ENCODE peak calls at places on chromosomes 4 and X, in seven cellular contexts. G is T47D, B is HepG2, M is SK-N-SH, Y is K562, S is GM12878, I is H1. H is an unnamed sample.

GRCh38 chrX:148592595-148592994 is 92.2 kb downstream of the AFF2 start:
- DNase-seq in G (no peak), B (no peak), M (no peak), Y (no peak), S (no peak), I (no peak), H (no peak)

GRCh38 chr4:39936565-39937418 is 40.9 kb downstream of the PDS5A start:
- DNase-seq in G (no peak), B (no peak), M (no peak), Y (no peak), S (no peak), I (no peak), H (no peak)

GRCh38 chrX:3449287-3449686 is 102.8 kb upstream of the MXRA5 start:
- DNase-seq in G (no peak), B (no peak), M (no peak), Y (no peak), S (no peak), I (no peak), H (no peak)

GRCh38 chrX:71210829-71211228 is 12.2 kb upstream of the GJB1 start:
- DNase-seq in G (no peak), B (no peak), M (no peak), Y (no peak), S (no peak), I (no peak), H (no peak)

GRCh38 chrX:78019586-78020483 is 50.4 kb upstream of the PGAM4 start:
- DNase-seq in G (no peak), B (no peak), M (no peak), Y (no peak), S (no peak), I (no peak), H (no peak)

GRCh38 chr4:8267077-8267476 is 2.5 kb upstream of the HTRA3 start:
- DNase-seq in G (peak), B (peak), M (peak), Y (peak), S (no peak), I (peak), H (peak)

GRCh38 chrX:154411981-154412340 is 622 bp downstream of the TAFAZZIN start:
- DNase-seq in G (peak), B (peak), M (peak), Y (peak), S (no peak), I (peak), H (no peak)

GRCh38 chr4:79597266-79597665 is 189.2 kb upstream of the GK2 start:
- DNase-seq in G (no peak), B (no peak), M (no peak), Y (no peak), S (no peak), I (no peak), H (no peak)

DNA sequence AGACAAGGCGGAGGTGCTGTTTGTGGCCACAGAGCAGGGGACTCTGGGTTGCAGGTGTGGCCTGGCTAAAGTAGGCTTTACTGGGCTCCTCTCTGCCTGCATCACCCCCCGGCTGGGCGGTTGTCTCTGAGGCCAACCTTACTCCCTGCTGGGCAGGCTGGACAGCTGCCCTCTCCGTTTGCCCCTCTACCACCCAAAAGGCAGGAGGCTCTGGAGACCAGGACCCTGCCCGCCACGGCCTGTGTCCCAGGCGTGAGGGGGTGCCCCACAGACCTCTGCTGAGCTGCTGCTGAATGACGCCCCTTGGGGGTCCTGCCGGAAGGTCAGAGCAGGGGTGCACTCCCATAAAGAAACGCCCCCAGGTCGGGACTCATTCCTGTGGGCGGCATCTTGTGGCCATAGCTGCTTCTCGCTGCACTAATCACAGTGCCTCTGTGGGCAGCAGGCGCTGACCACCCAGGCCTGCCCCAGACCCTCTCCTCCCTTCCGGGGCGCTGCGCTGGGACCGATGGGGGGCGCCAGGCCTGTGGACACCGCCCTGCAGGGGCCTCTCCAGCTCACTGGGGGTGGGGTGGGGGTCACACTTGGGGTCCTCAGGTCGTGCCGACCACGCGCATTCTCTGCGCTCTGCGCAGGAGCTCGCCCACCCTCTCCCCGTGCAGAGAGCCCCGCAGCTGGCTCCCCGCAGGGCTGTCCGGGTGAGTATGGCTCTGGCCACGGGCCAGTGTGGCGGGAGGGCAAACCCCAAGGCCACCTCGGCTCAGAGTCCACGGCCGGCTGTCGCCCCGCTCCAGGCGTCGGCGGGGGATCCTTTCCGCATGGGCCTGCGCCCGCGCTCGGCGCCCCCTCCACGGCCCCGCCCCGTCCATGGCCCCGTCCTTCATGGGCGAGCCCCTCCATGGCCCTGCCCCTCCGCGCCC is 920 bp downstream of the HTT-AS start:
- DNase-seq in G (no peak), B (peak), M (peak), Y (no peak), S (no peak), I (no peak), H (no peak)
- TF ChIP-seq JUND in G (no peak), B (no peak), M (no peak), Y (no peak), S (no peak), I (no peak), H (no peak)

GRCh38 chrX:8323356-8323755 is 141.3 kb upstream of the VCX3B start:
- DNase-seq in G (no peak), B (no peak), M (no peak), Y (no peak), S (no peak), I (peak), H (no peak)
- TF ChIP-seq JUND in G (no peak), B (no peak), M (no peak), Y (no peak), S (no peak), I (no peak), H (no peak)

DNA sequence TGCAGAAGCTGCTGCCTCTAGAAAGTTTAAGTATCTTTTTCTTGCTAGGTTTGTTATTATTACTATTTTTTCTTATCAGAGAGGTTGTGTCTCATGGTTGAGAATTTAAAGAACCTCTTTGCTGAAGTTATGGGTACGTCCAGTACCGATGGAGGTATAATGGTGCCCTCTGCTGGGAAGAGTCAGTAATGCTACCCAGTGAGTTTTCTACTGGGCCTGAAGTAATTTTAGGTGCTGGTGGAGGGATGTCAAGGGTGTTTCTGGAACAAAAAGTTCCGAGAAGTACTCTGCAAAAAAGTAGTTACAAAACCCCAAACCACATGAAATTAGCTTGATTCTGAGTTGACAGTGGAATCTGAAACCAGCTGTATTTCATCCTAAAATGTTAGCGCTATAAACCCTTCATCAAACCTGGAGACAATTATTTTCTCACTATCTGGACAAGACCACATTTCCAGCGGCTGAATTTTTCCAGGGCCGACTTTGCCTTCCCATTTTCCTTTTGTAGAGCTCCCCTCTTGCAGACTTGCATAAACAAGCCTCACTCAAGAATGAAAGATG is 102.5 kb upstream of the MID1 start:
- DNase-seq in G (peak), B (no peak), M (peak), Y (peak), S (no peak), I (peak), H (peak)
- TF ChIP-seq JUND in G (no peak), B (no peak), M (no peak), Y (no peak), S (no peak), I (no peak), H (no peak)

GRCh38 chr4:125693233-125693632 is 378.5 kb downstream of the FAT4 start:
- DNase-seq in G (no peak), B (no peak), M (no peak), Y (no peak), S (no peak), I (no peak), H (no peak)

GRCh38 chr4:125689839-125690238 is 375.1 kb downstream of the FAT4 start:
- DNase-seq in G (no peak), B (no peak), M (no peak), Y (no peak), S (no peak), I (no peak), H (no peak)

GRCh38 chr4:125688841-125689240 is 374.1 kb downstream of the FAT4 start:
- DNase-seq in G (no peak), B (no peak), M (no peak), Y (no peak), S (no peak), I (no peak), H (no peak)
- TF ChIP-seq JUND in G (no peak), B (no peak), M (no peak), Y (no peak), S (no peak), I (no peak), H (no peak)

DNA sequence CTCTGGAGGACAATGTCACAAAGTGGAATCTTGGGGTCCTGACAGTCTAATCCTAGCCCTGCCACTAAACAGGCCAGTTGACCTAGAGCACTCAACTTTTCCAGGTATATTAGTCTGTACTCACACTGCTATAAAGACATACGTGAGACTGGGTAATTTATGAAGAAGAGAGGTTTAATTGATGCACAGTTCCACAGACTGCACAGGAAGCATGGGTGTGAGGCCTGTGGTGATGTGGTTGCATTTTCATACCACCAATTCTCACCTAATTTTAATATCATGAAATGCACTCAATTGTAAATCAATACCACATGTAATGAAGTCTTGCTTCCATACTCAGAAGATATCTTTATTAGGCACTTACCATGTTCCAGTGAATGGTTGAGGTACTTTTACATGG is 192.0 kb downstream of the HS6ST2 start:
- DNase-seq in G (no peak), B (no peak), M (no peak), Y (no peak), S (no peak), I (no peak), H (no peak)
- TF ChIP-seq JUND in G (no peak), B (no peak), M (no peak), Y (no peak), S (no peak), I (no peak), H (no peak)

H was measured in HCT116.